ENCODE peak calls at places on chromosome 3, in eight cellular contexts. J is cerebellar nuclear complex; H is stimulated activated CD4-positive, alpha-beta T cell treated with anti-CD3 and anti-CD28 coated beads, Interleukin-12 subunit alpha, Interleukin-12 subunit beta, amount 100 ng/mL, for 48 hours; W is type B pancreatic cell; P is activated CD4-positive, alpha-beta memory T cell treated with anti-CD3 and anti-CD28 coated beads for 36 hours; Z is activated T-cell treated with anti-CD3 and anti-CD28 coated beads for 1 hour; R is WERI-Rb-1; B is fibroblast of mammary gland. L is an unnamed sample.

GRCh38 chr3:142275856-142276255 is 50.5 kb upstream of the GK5 start:
- DNase-seq in B (peak; percentile 92), W (no peak), Z (no peak), R (no peak), P (no peak), H (no peak), J (no peak), L (peak; percentile 18)

GRCh38 chr3:153138267-153139210 is 23.5 kb upstream of the RAP2B start:
- DNase-seq in H (peak; percentile 65), Z (no peak), W (no peak), B (peak; percentile 94), J (no peak), R (no peak), P (peak; percentile 91), L (peak; percentile 82)

GRCh38 chr3:104070906-104071305 is 1295.8 kb upstream of the ALCAM start:
- DNase-seq in J (no peak), B (no peak), Z (no peak), H (no peak), W (no peak), R (no peak), P (no peak), L (no peak)

GRCh38 chr3:170997966-170998913 is 28.3 kb downstream of the SLC2A2 start:
- DNase-seq in J (no peak), R (no peak), H (no peak), B (peak; percentile 45), W (no peak), Z (no peak), P (no peak), L (no peak)

GRCh38 chr3:41065340-41065739 is 134.0 kb upstream of the CTNNB1 start:
- DNase-seq in J (no peak), P (no peak), W (no peak), Z (no peak), B (no peak), R (no peak), H (no peak), L (no peak)

GRCh38 chr3:174783502-174783901 is 75.6 kb upstream of the NAALADL2 start:
- DNase-seq in Z (no peak), J (no peak), W (no peak), H (no peak), P (no peak), B (no peak), R (no peak), L (no peak)

GRCh38 chr3:143775401-143775970 is 72.8 kb downstream of the SLC9A9 start:
- DNase-seq in Z (no peak), H (no peak), P (no peak), R (no peak), B (peak; percentile 60), J (no peak), W (no peak), L (peak; percentile 52)

GRCh38 chr3:114764056-114764492 is 383.0 kb downstream of the ZBTB20 start:
- DNase-seq in J (no peak), H (no peak), R (no peak), W (no peak), Z (no peak), P (no peak), B (peak; percentile 23), L (no peak)

GRCh38 chr3:11159421-11159904 is 5.2 kb downstream of the HRH1 start:
- DNase-seq in W (no peak), R (no peak), H (no peak), B (peak; percentile 97), J (no peak), P (no peak), Z (no peak), L (no peak)

GRCh38 chr3:131535596-131535995 is 32.8 kb upstream of the MRPL3 start:
- DNase-seq in R (no peak), B (peak; percentile 93), J (no peak), Z (no peak), P (no peak), H (no peak), W (no peak), L (no peak)

GRCh38 chr3:17140670-17141505 is 256.1 kb downstream of the PLCL2 start:
- DNase-seq in R (no peak), B (peak; percentile 50), P (no peak), Z (no peak), J (no peak), H (no peak), W (no peak), L (no peak)

GRCh38 chr3:126263539-126263938 is 83.2 kb upstream of the ALDH1L1 start:
- DNase-seq in Z (no peak), H (no peak), J (no peak), B (no peak), W (no peak), R (no peak), P (no peak), L (no peak)

GRCh38 chr3:189954733-189955665 is 165.7 kb downstream of the P3H2 start:
- DNase-seq in P (no peak), J (no peak), B (peak; percentile 37), R (no peak), Z (no peak), W (no peak), H (no peak), L (no peak)

GRCh38 chr3:175208316-175208715 is 349.2 kb downstream of the NAALADL2 start:
- DNase-seq in J (no peak), P (no peak), R (no peak), W (no peak), Z (no peak), B (peak; percentile 66), H (no peak), L (no peak)

GRCh38 chr3:188242426-188243123 is 88.6 kb downstream of the LPP start:
- DNase-seq in Z (no peak), P (no peak), W (no peak), J (no peak), R (no peak), B (no peak), H (no peak), L (no peak)

GRCh38 chr3:117811797-117812196 is 1102.2 kb downstream of the TUSC7 start:
- DNase-seq in W (no peak), B (no peak), R (no peak), J (no peak), H (no peak), P (no peak), Z (no peak), L (no peak)

GRCh38 chr3:29083607-29084120 is 197.2 kb upstream of the RBMS3 start:
- DNase-seq in P (no peak), Z (no peak), R (no peak), W (no peak), B (no peak), H (no peak), J (no peak), L (no peak)

GRCh38 chr3:151504606-151505005 is 43.7 kb upstream of the IGSF10 start:
- DNase-seq in H (no peak), B (no peak), J (no peak), R (no peak), Z (no peak), P (no peak), W (no peak), L (no peak)

GRCh38 chr3:36941658-36942057 is 3.2 kb downstream of the TRANK1 start:
- DNase-seq in R (no peak), J (no peak), P (no peak), W (peak; percentile 42), Z (no peak), B (peak; percentile 31), H (no peak), L (no peak)

GRCh38 chr3:10744098-10744465 is 71.9 kb upstream of the SLC6A11 start:
- DNase-seq in W (no peak), P (peak; percentile 61), J (no peak), H (no peak), B (no peak), Z (no peak), R (peak; percentile 59), L (peak; percentile 15)

GRCh38 chr3:106431698-106432097 is 562.9 kb upstream of the CBLB start:
- DNase-seq in W (no peak), J (no peak), Z (no peak), B (no peak), H (no peak), R (no peak), P (no peak), L (no peak)

GRCh38 chr3:120145498-120146285 is 51.4 kb upstream of the GSK3B start:
- DNase-seq in P (peak; percentile 36), J (no peak), H (peak; percentile 9), B (peak; percentile 58), R (no peak), Z (no peak), W (no peak), L (peak; percentile 70)

GRCh38 chr3:189353988-189354735 is 182.4 kb downstream of the TPRG1 start:
- DNase-seq in P (no peak), Z (no peak), W (no peak), B (no peak), H (no peak), R (no peak), J (no peak), L (no peak)